ENCODE peak calls at places on chromosomes 1 and 21, in five cellular contexts. Q, E, I, Y and J are unnamed samples.

GRCh38 chr21:33969600-33969999 is 54.0 kb upstream of the ATP5PO start:
- DNase-seq in Q (no peak), E (no peak), I (no peak), Y (no peak), J (no peak)

GRCh38 chr21:25857308-25858099 is 122.7 kb downstream of the GABPA start:
- DNase-seq in Q (no peak), E (no peak), I (no peak), Y (no peak), J (no peak)

GRCh38 chr1:237387144-237387505 is 345.1 kb downstream of the RYR2 start:
- DNase-seq in Q (no peak), E (no peak), I (no peak), Y (no peak), J (no peak)

GRCh38 chr1:156733989-156734584 is 5.5 kb upstream of the ISG20L2 start:
- DNase-seq in Q (no peak), E (no peak), I (no peak), Y (no peak), J (no peak)

GRCh38 chr1:146019225-146020057 is 2.1 kb downstream of the HJV start:
- DNase-seq in Q (no peak), E (no peak), I (no peak), Y (no peak), J (no peak)

GRCh38 chr1:226635456-226635941 is 86.9 kb downstream of the STUM start:
- DNase-seq in Q (peak; percentile 96), E (no peak), I (peak; percentile 20), Y (no peak), J (peak; percentile 4)

GRCh38 chr21:46667191-46667734 is 31.8 kb downstream of the PRMT2 start:
- DNase-seq in Q (peak; percentile 20), E (no peak), I (peak; percentile 38), Y (peak; percentile 17), J (no peak)

GRCh38 chr1:91201699-91202098 is 179.9 kb upstream of the ZNF644 start:
- DNase-seq in Q (no peak), E (no peak), I (no peak), Y (no peak), J (no peak)

GRCh38 chr1:200918006-200918405 is 23.3 kb downstream of the INAVA start:
- DNase-seq in Q (no peak), E (no peak), I (no peak), Y (no peak), J (no peak)

GRCh38 chr1:66606359-66607142 is 72.6 kb downstream of the SGIP1 start:
- DNase-seq in Q (no peak), E (no peak), I (no peak), Y (no peak), J (no peak)

GRCh38 chr1:16324456-16324890 is 27.8 kb downstream of the FBXO42 start:
- DNase-seq in Q (peak; percentile 79), E (peak; percentile 52), I (peak; percentile 37), Y (no peak), J (no peak)

GRCh38 chr1:205343431-205344009 is 13.2 kb downstream of the KLHDC8A start:
- DNase-seq in Q (no peak), E (peak; percentile 61), I (no peak), Y (no peak), J (no peak)

GRCh38 chr1:77687519-77687906 is 5.1 kb upstream of the ZZZ3 start:
- DNase-seq in Q (no peak), E (peak; percentile 55), I (no peak), Y (no peak), J (no peak)

GRCh38 chr1:154485905-154486304 is 16.1 kb upstream of the TDRD10 start:
- DNase-seq in Q (no peak), E (no peak), I (no peak), Y (no peak), J (no peak)

GRCh38 chr21:31593161-31593560 is 66.3 kb upstream of the SOD1 start:
- DNase-seq in Q (no peak), E (no peak), I (no peak), Y (no peak), J (no peak)

GRCh38 chr1:68963353-68963752 is 466.5 kb upstream of the DEPDC1 start:
- DNase-seq in Q (no peak), E (no peak), I (no peak), Y (no peak), J (no peak)
- H3K9me3 ChIP-seq in Q (no peaks in the 10 kb centered on the region), E (no peaks in the 10 kb centered on the region), I (no peaks in the 10 kb centered on the region), Y (no peaks in the 10 kb centered on the region), J (no peaks in the 10 kb centered on the region)

GRCh38 chr1:19416919-19417441 is 68.4 kb downstream of the CAPZB start:
- DNase-seq in Q (no peak), E (no peak), I (no peak), Y (no peak), J (no peak)

GRCh38 chr1:19423130-19423529 is 62.2 kb downstream of the CAPZB start:
- DNase-seq in Q (no peak), E (no peak), I (no peak), Y (no peak), J (no peak)

GRCh38 chr1:19418503-19418971 is 66.8 kb downstream of the CAPZB start:
- DNase-seq in Q (no peak), E (no peak), I (no peak), Y (no peak), J (no peak)

GRCh38 chr1:19421365-19421764 is 64.0 kb downstream of the CAPZB start:
- DNase-seq in Q (no peak), E (peak; percentile 58), I (no peak), Y (no peak), J (no peak)

DNA sequence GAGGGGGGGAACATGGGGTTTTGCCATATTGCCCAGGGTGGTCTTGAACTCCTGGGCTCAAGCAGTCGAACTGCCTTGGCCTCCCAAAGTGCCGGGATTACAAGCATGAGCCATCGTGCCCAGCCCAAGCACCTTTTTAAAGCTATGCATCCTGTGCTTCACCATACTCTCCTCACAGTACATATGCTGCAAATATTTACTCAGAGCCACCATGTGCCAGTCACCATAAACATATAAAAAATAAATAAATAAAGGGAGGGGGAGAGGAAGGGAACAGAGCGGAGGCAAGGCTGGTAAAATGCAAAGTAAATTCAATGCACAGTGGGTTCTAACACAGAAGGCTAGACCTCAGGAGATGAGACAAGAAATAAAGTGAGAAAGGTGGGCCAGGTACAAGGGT is 64.7 kb downstream of the CAPZB start:
- DNase-seq in Q (no peak), E (no peak), I (no peak), Y (no peak), J (no peak)
- H3K9me3 ChIP-seq in Q (no peaks in the 10 kb centered on the region), E (no peaks in the 10 kb centered on the region), I (no peaks in the 10 kb centered on the region), Y (no peaks in the 10 kb centered on the region), J (no peaks in the 10 kb centered on the region)

GRCh38 chr1:4468386-4468785 is 186.0 kb upstream of the AJAP1 start:
- DNase-seq in Q (no peak), E (no peak), I (no peak), Y (no peak), J (no peak)
- H3K9me3 ChIP-seq in Q (peaks cover 10% of the 10 kb centered on the region), E (no peaks in the 10 kb centered on the region), I (no peaks in the 10 kb centered on the region), Y (no peaks in the 10 kb centered on the region), J (no peaks in the 10 kb centered on the region)

DNA sequence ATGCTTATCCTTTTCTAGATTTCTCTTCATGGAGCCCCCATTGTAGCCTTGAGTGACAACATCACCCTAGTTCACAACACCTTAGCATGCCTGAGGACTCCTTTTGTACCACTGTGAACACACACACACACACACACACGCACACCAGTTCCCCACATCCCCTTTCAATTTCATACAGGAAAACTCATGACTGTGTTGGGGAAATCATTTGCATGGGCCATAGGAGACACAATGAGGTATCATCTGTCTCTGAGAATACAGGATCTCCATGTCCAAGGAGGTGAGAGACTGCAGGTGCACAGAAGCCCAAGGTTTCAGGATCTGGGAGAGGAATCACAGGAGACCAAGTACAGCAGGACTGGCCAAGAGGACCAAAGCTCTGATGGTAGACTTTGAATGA is 119.7 kb downstream of the TPTE start:
- DNase-seq in Q (no peak), E (no peak), I (no peak), Y (no peak), J (no peak)
- H3K9me3 ChIP-seq in Q (peaks cover 48% of the 10 kb centered on the region), E (no peaks in the 10 kb centered on the region), I (peaks cover 4% of the 10 kb centered on the region), Y (peaks cover 7% of the 10 kb centered on the region), J (peaks cover 6% of the 10 kb centered on the region)

DNA sequence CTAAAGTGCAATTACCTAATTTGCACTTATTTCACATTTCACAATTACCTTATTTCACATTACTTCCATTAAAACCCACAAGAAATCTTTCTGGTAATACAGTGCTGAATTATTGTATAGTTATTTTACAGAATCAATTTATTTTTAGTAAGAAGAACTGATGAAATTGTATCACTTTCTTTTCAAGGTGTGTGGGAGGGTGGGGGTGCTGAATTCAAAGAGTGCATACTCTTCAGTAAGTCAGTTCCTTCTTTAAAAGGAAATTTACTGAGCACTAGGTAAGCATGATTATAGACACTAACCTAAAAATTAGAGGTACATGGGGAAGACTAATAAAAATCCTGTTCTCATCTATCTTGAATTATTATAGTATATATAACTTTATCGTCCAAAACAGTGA is 731.6 kb upstream of the ADGRL4 start:
- DNase-seq in Q (no peak), E (no peak), I (no peak), Y (no peak), J (no peak)
- H3K9me3 ChIP-seq in Q (no peaks in the 10 kb centered on the region), E (no peaks in the 10 kb centered on the region), I (no peaks in the 10 kb centered on the region), Y (no peaks in the 10 kb centered on the region), J (no peaks in the 10 kb centered on the region)

DNA sequence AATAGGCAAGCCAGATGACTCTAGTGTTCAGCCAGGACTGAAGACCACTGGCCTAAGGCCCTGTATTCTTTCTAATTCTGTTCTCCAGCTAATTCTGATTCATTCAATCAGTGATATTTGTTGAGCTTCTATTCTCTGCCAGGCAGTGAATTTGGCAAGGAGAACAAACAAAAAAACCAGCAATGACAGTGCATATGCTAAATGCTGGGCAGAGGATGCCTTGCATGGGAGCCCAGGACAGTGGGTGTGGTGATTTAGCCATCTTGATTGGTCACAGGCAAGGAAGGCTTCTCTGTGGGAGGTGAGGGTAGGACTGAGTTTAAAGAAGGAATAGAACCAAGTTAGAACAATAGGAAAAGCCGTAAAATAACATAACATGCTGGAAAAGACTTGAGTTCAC is 9.3 kb upstream of the CPT2 start:
- DNase-seq in Q (peak; percentile 20), E (no peak), I (no peak), Y (no peak), J (no peak)
- H3K9me3 ChIP-seq in Q (no peaks in the 10 kb centered on the region), E (no peaks in the 10 kb centered on the region), I (no peaks in the 10 kb centered on the region), Y (no peaks in the 10 kb centered on the region), J (no peaks in the 10 kb centered on the region)

DNA sequence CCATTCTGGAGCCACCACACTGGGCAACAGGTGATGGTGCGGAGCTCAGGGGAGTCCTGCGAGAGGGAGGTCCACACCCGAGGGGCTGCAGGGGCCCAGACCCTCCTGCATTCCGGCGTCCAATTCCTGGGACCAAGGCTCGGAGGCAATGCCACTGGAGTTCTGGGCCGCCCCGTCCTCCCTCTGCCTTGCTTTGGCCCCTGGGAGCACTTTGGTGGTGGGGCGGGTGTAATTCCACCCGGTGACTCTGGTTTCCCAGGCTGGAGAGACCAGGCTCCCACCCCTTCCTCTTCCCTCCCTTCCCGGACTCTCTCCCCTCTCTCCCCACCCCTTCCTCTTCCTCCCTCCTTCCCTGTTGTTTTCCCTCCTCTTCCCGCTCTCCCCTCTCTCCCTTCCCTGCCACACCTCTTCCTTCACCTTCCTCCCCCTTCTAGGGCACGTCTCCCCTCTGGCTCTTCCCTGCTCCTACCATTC is 1.9 kb downstream of the PRKCZ start:
- DNase-seq in Q (no peak), E (no peak), I (no peak), Y (no peak), J (no peak)
- H3K9me3 ChIP-seq in Q (no peaks in the 10 kb centered on the region), E (no peaks in the 10 kb centered on the region), I (no peaks in the 10 kb centered on the region), Y (no peaks in the 10 kb centered on the region), J (no peaks in the 10 kb centered on the region)

DNA sequence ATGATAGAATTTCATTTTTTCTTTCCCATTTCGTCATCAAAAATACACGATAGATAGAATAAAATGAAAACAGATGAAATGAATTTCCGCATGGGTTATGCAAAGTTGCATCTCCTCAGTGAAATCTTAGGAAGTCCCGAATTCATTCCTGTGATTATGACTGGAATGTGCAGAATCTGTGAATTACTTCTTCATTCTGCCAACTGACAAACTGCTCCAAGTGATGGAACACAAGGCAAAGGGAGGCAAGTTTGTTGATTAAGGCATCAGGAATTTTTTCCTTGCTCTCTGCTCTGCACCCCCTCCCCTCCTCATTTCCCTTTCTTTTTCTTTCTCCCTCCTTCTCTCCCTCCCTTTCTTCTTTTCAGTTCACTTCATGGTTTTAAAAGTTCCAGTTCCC is 37.0 kb upstream of the ADGRL4 start:
- DNase-seq in Q (no peak), E (no peak), I (no peak), Y (no peak), J (no peak)
- H3K9me3 ChIP-seq in Q (no peaks in the 10 kb centered on the region), E (no peaks in the 10 kb centered on the region), I (peaks cover 4% of the 10 kb centered on the region), Y (no peaks in the 10 kb centered on the region), J (no peaks in the 10 kb centered on the region)